ENCODE peak calls at places on chromosomes 12 and 14, in six cellular contexts. W is NCI-H2029; E is CD8-positive, alpha-beta memory T cell; I is left cardiac atrium; R is hippocampal formation; S is amniotic stem cell. H is an unnamed sample.

GRCh38 chr12:91920276-91920675 is 225.4 kb downstream of the BTG1 start:
- DNase-seq in W (no peak), E (no peak), I (no peak), R (no peak), S (no peak), H (no peak)

GRCh38 chr12:108316153-108316892 is 22.8 kb downstream of the CMKLR1 start:
- DNase-seq in W (no peak), E (no peak), I (no peak), R (no peak), S (no peak), H (no peak)

GRCh38 chr14:82422186-82422585 is 888.5 kb upstream of the SEL1L start:
- DNase-seq in W (no peak), E (no peak), I (no peak), R (no peak), S (no peak), H (no peak)

GRCh38 chr14:81205639-81206038 is 15.1 kb downstream of the GTF2A1 start:
- DNase-seq in W (no peak), E (no peak), I (no peak), R (no peak), S (no peak), H (no peak)

GRCh38 chr14:102900631-102901571 is 21.6 kb upstream of the AMN start:
- DNase-seq in W (no peak), E (no peak), I (no peak), R (no peak), S (no peak), H (no peak)

GRCh38 chr12:6069452-6070093 is 54.9 kb downstream of the VWF start:
- DNase-seq in W (no peak), E (no peak), I (peak; percentile 58), R (no peak), S (peak; percentile 65), H (peak; percentile 41)

GRCh38 chr14:100776681-100777365 is 49.1 kb upstream of the MEG3 start:
- DNase-seq in W (no peak), E (no peak), I (no peak), R (no peak), S (no peak), H (no peak)

GRCh38 chr14:22391908-22392307 is 197.1 kb downstream of the DAD1 start:
- DNase-seq in W (no peak), E (no peak), I (peak; percentile 62), R (peak; percentile 52), S (peak; percentile 53), H (peak; percentile 13)

GRCh38 chr14:81453166-81453766 is 53.1 kb upstream of the STON2 start:
- DNase-seq in W (no peak), E (peak; percentile 26), I (peak; percentile 35), R (peak; percentile 46), S (peak; percentile 3), H (peak; percentile 17)

GRCh38 chr14:92686763-92687427 is 61.5 kb downstream of the LGMN start:
- DNase-seq in W (peak; percentile 40), E (peak; percentile 44), I (peak; percentile 82), R (peak; percentile 76), S (no peak), H (peak; percentile 70)

H was measured in occipital lobe.